ENCODE peak calls at places on chromosomes 16 and 17, in seven cellular contexts. B is BE2C, L is brain microvascular endothelial cell, F is hepatocyte, V is astrocyte, O is HepG2, M is keratinocyte. T is an unnamed sample.

GRCh38 chr16:62067981-62068380 is 31.7 kb upstream of the CDH8 start:
- DNase-seq in O (no peak), L (no peak), B (no peak), F (no peak), M (no peak), V (no peak), T (no peak)

GRCh38 chr16:68490829-68491575 is 42.7 kb upstream of the SMPD3 start:
- DNase-seq in L (peak; percentile 24), B (no peak), M (peak; percentile 59), V (peak; percentile 62), O (no peak), F (peak; percentile 87), T (no peak)

GRCh38 chr16:2151188-2152091 is 3.0 kb downstream of the RAB26 start:
- DNase-seq in O (no peak), B (peak; percentile 64), V (no peak), F (no peak), L (no peak), M (no peak), T (no peak)

GRCh38 chr17:39668141-39668924 is at the start of gene PNMT:
- DNase-seq in V (peak; percentile 32), L (peak; percentile 9), O (peak; percentile 56), B (peak; percentile 88), F (peak; percentile 90), M (no peak), T (peak; percentile 70)

GRCh38 chr16:3101018-3101840 is 2.1 kb upstream of the ZSCAN10 start:
- DNase-seq in O (peak; percentile 65), M (no peak), B (peak; percentile 46), L (no peak), F (peak; percentile 68), V (no peak), T (no peak)

GRCh38 chr16:84061236-84061830 is 18.7 kb upstream of the SLC38A8 start:
- DNase-seq in V (no peak), L (no peak), M (no peak), O (no peak), B (no peak), F (no peak), T (no peak)

GRCh38 chr17:7930841-7931631 is 710 bp downstream of the TRAPPC1 start:
- DNase-seq in V (no peak), L (no peak), F (no peak), B (no peak), M (no peak), O (no peak), T (no peak)

GRCh38 chr16:23245268-23245667 is 56.8 kb upstream of the SCNN1B start:
- DNase-seq in V (no peak), B (no peak), O (no peak), M (no peak), F (no peak), L (no peak), T (no peak)

GRCh38 chr17:76053230-76054111 is 18.8 kb downstream of the SRP68 start:
- DNase-seq in L (peak; percentile 81), O (no peak), V (peak; percentile 82), M (peak; percentile 38), F (peak; percentile 44), B (no peak), T (no peak)

GRCh38 chr17:63451150-63451549 is 5.0 kb upstream of the CYB561 start:
- DNase-seq in O (no peak), B (no peak), F (no peak), M (no peak), L (no peak), V (no peak), T (no peak)

GRCh38 chr17:77449373-77449907 is 308.7 kb downstream of the SEC14L1 start:
- DNase-seq in M (no peak), O (no peak), F (no peak), B (no peak), V (no peak), L (no peak), T (no peak)

GRCh38 chr16:63684702-63685101 is 1437.2 kb downstream of the CDH11 start:
- DNase-seq in B (no peak), V (no peak), O (no peak), L (no peak), M (no peak), F (no peak), T (no peak)

GRCh38 chr16:67878846-67879245 is 5.8 kb upstream of the NRN1L start:
- DNase-seq in L (no peak), V (no peak), O (no peak), F (no peak), B (no peak), M (no peak), T (no peak)

GRCh38 chr17:83154311-83155127 is 75.1 kb downstream of the METRNL start:
- DNase-seq in B (no peak), V (no peak), F (no peak), O (no peak), L (no peak), M (no peak), T (no peak)

GRCh38 chr17:33725675-33726271 is 432.7 kb upstream of the ASIC2 start:
- DNase-seq in L (peak; percentile 17), F (peak; percentile 65), O (peak; percentile 24), V (no peak), B (peak; percentile 67), M (no peak), T (no peak)

GRCh38 chr16:87045462-87046216 is 271.6 kb downstream of the C16orf95 start:
- DNase-seq in M (no peak), O (no peak), V (no peak), B (no peak), L (no peak), F (no peak), T (no peak)

GRCh38 chr16:1960665-1961630 is 1.6 kb downstream of the NDUFB10 start:
- DNase-seq in B (peak; percentile 69), F (no peak), L (no peak), V (peak; percentile 31), M (no peak), O (peak; percentile 53), T (no peak)

GRCh38 chr17:40622509-40622928 is 25.1 kb downstream of the SMARCE1 start:
- DNase-seq in L (no peak), B (no peak), V (no peak), O (no peak), M (no peak), F (no peak), T (no peak)

DNA sequence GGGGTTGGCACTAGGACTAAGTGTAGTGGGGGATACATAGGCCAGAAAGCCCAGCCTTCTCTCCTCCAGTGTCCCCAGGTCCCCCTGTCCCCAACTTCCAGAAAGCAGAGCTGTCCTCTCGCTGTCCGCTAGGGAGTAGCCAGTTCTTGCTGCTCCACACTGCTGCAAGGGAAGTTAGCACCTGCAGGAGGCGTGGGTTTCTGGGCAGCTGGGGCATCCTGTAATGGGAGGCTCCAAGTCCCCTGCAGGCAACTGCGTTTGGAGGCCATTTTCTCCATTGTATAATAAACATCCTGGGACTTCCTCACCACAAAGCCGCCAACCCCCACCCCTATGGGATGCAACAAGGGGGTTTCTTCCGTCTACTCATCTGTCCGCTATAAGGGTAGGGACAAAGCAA is 1.7 kb downstream of the RPRML start:
- DNase-seq in B (peak; percentile 84), L (no peak), O (peak; percentile 54), V (peak; percentile 11), M (no peak), F (peak; percentile 65), T (no peak)
- H3K27me3 ChIP-seq in B (peaks cover 20% of the 10 kb centered on the region), L (peaks cover 37% of the 10 kb centered on the region), O (no peaks in the 10 kb centered on the region), V (peaks cover 45% of the 10 kb centered on the region), M (peaks cover 60% of the 10 kb centered on the region), F (peaks cover 82% of the 10 kb centered on the region), T (peaks cover 36% of the 10 kb centered on the region)

DNA sequence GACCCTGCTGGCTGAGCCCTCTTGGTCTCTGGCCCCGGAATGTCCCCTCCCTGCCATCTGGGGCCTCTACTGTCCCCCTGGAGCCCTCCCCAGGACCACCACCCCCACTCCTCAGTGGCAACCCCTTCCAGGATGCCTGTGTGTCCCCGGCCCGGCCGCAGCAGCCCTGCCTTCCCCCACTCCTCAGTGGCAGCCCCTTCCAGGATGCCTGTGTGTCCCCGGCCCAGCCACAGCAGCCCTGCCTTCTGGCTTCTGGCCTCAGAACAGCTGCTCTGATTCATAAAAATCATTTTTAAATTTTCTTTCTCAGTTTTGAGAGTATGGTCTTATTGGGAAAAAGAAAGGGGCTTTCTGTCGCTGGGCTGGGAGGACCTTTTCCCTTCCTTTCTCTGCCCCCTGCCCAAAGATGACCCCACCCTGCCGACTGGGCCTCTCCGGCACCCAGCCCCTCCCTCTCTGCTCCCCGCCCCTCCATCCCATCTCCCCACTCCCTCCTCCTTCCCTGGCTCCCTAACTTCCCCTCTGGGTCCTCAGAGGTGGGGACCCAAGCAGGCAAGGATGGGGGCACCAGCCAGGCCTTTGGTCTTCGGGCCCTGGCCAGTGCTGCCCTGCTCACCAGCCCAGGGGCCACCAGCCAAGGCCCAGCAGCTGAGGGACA is 40.5 kb downstream of the BAHCC1 start:
- DNase-seq in O (no peak), L (no peak), M (no peak), V (no peak), F (no peak), B (no peak), T (no peak)
- H3K27me3 ChIP-seq in O (no peaks in the 10 kb centered on the region), L (no peaks in the 10 kb centered on the region), M (peaks cover 18% of the 10 kb centered on the region), V (no peaks in the 10 kb centered on the region), F (no peaks in the 10 kb centered on the region), B (no peaks in the 10 kb centered on the region), T (no peaks in the 10 kb centered on the region)

GRCh38 chr17:80104956-80105375 is 3.6 kb downstream of the GAA start:
- DNase-seq in L (no peak), O (no peak), V (no peak), F (no peak), M (no peak), B (no peak), T (peak; percentile 27)

GRCh38 chr17:80106751-80107150 is 5.4 kb downstream of the GAA start:
- DNase-seq in V (no peak), M (no peak), O (no peak), L (no peak), F (no peak), B (no peak), T (no peak)

GRCh38 chr17:80104321-80104955 is 3.1 kb downstream of the GAA start:
- DNase-seq in V (no peak), M (no peak), F (no peak), B (peak; percentile 74), L (no peak), O (no peak), T (peak; percentile 79)

GRCh38 chr17:80106176-80106575 is 4.8 kb downstream of the GAA start:
- DNase-seq in V (no peak), B (no peak), F (no peak), L (no peak), M (no peak), O (no peak), T (peak; percentile 28)

GRCh38 chr17:80105762-80106161 is 4.4 kb downstream of the GAA start:
- DNase-seq in L (peak; percentile 24), F (no peak), V (no peak), O (no peak), M (no peak), B (no peak), T (peak; percentile 28)
- H3K27me3 ChIP-seq in L (no peaks in the 10 kb centered on the region), F (no peaks in the 10 kb centered on the region), V (peaks cover 5% of the 10 kb centered on the region), O (no peaks in the 10 kb centered on the region), M (peaks cover 15% of the 10 kb centered on the region), B (no peaks in the 10 kb centered on the region), T (no peaks in the 10 kb centered on the region)

DNA sequence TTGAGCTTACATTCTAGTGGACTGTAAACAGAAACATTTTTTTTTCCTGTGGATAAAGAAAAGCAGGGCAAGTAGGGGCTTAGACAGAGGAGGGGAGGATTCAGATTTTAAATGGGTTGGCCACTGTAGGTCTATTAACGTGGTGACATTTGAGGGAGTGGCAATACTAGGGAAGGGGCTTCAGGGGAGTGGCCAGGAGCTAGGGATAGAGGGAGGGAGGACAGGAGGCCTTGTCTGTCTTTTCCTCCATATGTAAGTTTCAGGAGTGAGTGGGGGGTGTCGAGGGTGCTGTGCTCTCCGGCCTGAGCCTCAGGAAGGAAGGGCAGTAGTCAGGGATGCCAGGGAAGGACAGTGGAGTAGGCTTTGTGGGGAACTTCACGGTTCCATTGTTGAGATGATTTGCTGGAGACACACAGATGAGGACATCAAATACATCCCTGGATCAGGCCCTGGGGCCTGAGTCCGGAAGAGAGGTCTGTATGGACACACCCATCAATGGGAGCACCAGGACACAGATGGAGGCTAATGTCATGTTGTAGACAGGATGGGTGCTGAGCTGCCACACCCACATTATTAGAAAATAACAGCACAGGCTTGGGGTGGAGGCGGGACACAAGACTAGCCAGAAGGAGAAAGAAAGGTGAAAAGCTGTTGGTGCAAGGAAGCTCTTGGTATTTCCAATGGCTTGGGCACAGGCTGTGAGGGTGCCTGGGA is 6.5 kb upstream of the HBM start:
- DNase-seq in O (no peak), B (no peak), V (no peak), M (no peak), L (no peak), F (no peak), T (no peak)
- H3K27me3 ChIP-seq in O (peaks cover 2% of the 10 kb centered on the region), B (peaks cover 24% of the 10 kb centered on the region), V (peaks cover 21% of the 10 kb centered on the region), M (peaks cover 19% of the 10 kb centered on the region), L (no peaks in the 10 kb centered on the region), F (peaks cover 53% of the 10 kb centered on the region), T (peaks cover 68% of the 10 kb centered on the region)

T was measured in left lung.